ENCODE peak calls at places on chromosomes 11 and 22, in four cellular contexts. One of them, this sample, is unnamed.
A peak's percentile ranks its signal among the peaks of the same experiment; 100 is the strongest.

GRCh38 chr11:35511666-35512065 is 13.8 kb downstream of the PAMR1 start:
- DNase-seq in Calu3: no peak
- DNase-seq in psoas muscle: no peak
- DNase-seq in breast epithelium: no peak
- DNase-seq in this sample: no peak

GRCh38 chr11:134288486-134288885 is 12.3 kb downstream of the GLB1L3 start:
- DNase-seq in Calu3: no peak
- DNase-seq in psoas muscle: no peak
- DNase-seq in breast epithelium: no peak
- DNase-seq in this sample: no peak

GRCh38 chr11:12785901-12786300 is 111.7 kb downstream of the TEAD1 start:
- DNase-seq in Calu3: no peak
- DNase-seq in psoas muscle: no peak
- DNase-seq in breast epithelium: no peak
- DNase-seq in this sample: peak; percentile 66

GRCh38 chr22:36339171-36340065 is 48.3 kb downstream of the MYH9 start:
- DNase-seq in breast epithelium: no peak
- DNase-seq in Calu3: no peak
- DNase-seq in psoas muscle: no peak
- DNase-seq in this sample: no peak

GRCh38 chr11:11543656-11544055 is 78.1 kb downstream of the GALNT18 start:
- DNase-seq in Calu3: no peak
- DNase-seq in breast epithelium: no peak
- DNase-seq in psoas muscle: no peak
- DNase-seq in this sample: no peak

GRCh38 chr22:32987081-32987631 is 71.0 kb downstream of the SYN3 start:
- DNase-seq in Calu3: no peak
- DNase-seq in psoas muscle: no peak
- DNase-seq in breast epithelium: peak; percentile 82
- DNase-seq in this sample: no peak

GRCh38 chr11:2744166-2744565 is 44.4 kb upstream of the KCNQ1OT1 start:
- DNase-seq in psoas muscle: no peak
- DNase-seq in breast epithelium: no peak
- DNase-seq in Calu3: no peak
- DNase-seq in this sample: peak; percentile 4

GRCh38 chr11:63985812-63986155 is 454 bp upstream of the OTUB1 start:
- DNase-seq in breast epithelium: no peak
- DNase-seq in Calu3: peak; percentile 37
- DNase-seq in psoas muscle: no peak
- DNase-seq in this sample: no peak

GRCh38 chr11:106644824-106645223 is 373.5 kb downstream of the GUCY1A2 start:
- DNase-seq in Calu3: no peak
- DNase-seq in breast epithelium: no peak
- DNase-seq in psoas muscle: no peak
- DNase-seq in this sample: no peak

GRCh38 chr22:48267681-48268080 is 1505.2 kb downstream of the TBC1D22A start:
- DNase-seq in Calu3: no peak
- DNase-seq in breast epithelium: no peak
- DNase-seq in psoas muscle: no peak
- DNase-seq in this sample: no peak